ENCODE peak calls at places on chromosomes 11 and 22, in five cellular contexts. H is tibial nerve, X is kidney epithelial cell, N is left ventricle myocardium inferior, Q is BJ. K is an unnamed sample.

GRCh38 chr22:37464181-37464580 is 22.0 kb downstream of the MFNG start:
- DNase-seq in H (no peak), X (no peak), N (no peak), Q (no peak), K (no peak)

GRCh38 chr11:103806130-103806900 is 230.1 kb upstream of the DDI1 start:
- DNase-seq in H (peak; percentile 39), X (peak; percentile 73), N (no peak), Q (peak; percentile 49), K (peak; percentile 92)

GRCh38 chr11:44726278-44727113 is at the start of gene TSPAN18:
- DNase-seq in H (no peak), X (no peak), N (peak; percentile 31), Q (no peak), K (no peak)

GRCh38 chr22:22721681-22722309 is 77.4 kb downstream of the GGTLC2 start:
- DNase-seq in H (no peak), X (peak; percentile 56), N (no peak), Q (no peak), K (peak; percentile 38)

GRCh38 chr11:90656171-90656570 is 433.3 kb upstream of the CHORDC1 start:
- DNase-seq in H (no peak), X (no peak), N (no peak), Q (no peak), K (no peak)

GRCh38 chr11:73372371-73372993 is 3.7 kb upstream of the RELT start:
- DNase-seq in H (no peak), X (no peak), N (no peak), Q (no peak), K (no peak)

GRCh38 chr22:17842386-17842785 is 68.1 kb upstream of the BID start:
- DNase-seq in H (no peak), X (no peak), N (no peak), Q (no peak), K (no peak)

GRCh38 chr11:19769820-19770219 is 57.2 kb downstream of the NAV2 start:
- DNase-seq in H (no peak), X (peak; percentile 26), N (no peak), Q (peak; percentile 42), K (no peak)

GRCh38 chr22:39664485-39665200 is 94.1 kb downstream of the CACNA1I start:
- DNase-seq in H (no peak), X (no peak), N (no peak), Q (no peak), K (no peak)

GRCh38 chr11:12117200-12117995 is 7.0 kb downstream of the MICAL2 start:
- DNase-seq in H (no peak), X (no peak), N (no peak), Q (no peak), K (no peak)

GRCh38 chr11:36155770-36156485 is 133.3 kb downstream of the COMMD9 start:
- DNase-seq in H (no peak), X (no peak), N (no peak), Q (no peak), K (no peak)

GRCh38 chr11:83480811-83481210 is 194.6 kb upstream of the CCDC90B start:
- DNase-seq in H (no peak), X (peak; percentile 34), N (no peak), Q (no peak), K (peak; percentile 46)

GRCh38 chr11:91299980-91300379 is 924.6 kb upstream of the FAT3 start:
- DNase-seq in H (no peak), X (peak; percentile 1), N (no peak), Q (no peak), K (no peak)

GRCh38 chr22:29773233-29773632 is 6.1 kb downstream of the UQCR10 start:
- DNase-seq in H (no peak), X (peak; percentile 44), N (no peak), Q (no peak), K (no peak)

GRCh38 chr11:118899706-118900360 is 16.1 kb downstream of the CXCR5 start:
- DNase-seq in H (no peak), X (no peak), N (no peak), Q (no peak), K (no peak)

GRCh38 chr11:94678901-94679300 is 89.3 kb upstream of the AMOTL1 start:
- DNase-seq in H (no peak), X (no peak), N (no peak), Q (no peak), K (no peak)

GRCh38 chr22:43007519-43008102 is 7.3 kb downstream of the PACSIN2 start:
- DNase-seq in H (no peak), X (no peak), N (no peak), Q (no peak), K (no peak)

DNA sequence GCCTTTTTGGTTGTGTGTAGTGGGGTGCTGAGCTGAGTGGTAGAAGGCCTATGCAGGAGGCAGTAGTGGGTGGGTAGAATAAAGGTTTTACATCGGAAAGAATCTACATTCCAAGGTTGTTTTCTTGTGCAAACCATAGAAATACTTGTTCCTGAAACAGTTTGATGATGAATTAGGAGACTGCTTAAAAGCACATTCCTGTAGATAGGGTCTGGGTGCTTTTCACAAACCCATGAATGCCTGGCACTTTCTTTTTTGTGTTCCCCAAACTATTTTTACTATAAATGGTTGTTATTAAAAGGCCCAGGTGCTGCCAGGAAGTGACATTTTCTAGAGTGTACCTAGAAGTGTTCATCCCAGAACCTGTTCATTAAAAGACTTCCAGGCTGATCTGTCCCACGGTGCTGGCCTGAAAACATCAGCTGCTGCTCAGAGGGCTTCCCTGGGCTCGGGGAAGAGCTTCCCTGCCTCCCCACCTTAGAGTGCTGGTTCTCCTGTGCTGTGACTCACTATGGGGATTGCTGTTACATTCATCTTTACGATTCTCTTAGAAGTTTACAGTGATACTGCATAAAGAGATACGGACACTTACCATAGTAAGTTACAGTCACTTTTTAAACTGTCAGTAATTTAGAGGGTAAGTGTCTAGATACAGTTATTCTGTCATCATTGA is 27.9 kb downstream of the PPFIA1 start:
- DNase-seq in H (no peak), X (no peak), N (no peak), Q (no peak), K (no peak)
- TF ChIP-seq CTCF in H (no peak), X (no peak), N (no peak), Q (no peak), K (no peak)

DNA sequence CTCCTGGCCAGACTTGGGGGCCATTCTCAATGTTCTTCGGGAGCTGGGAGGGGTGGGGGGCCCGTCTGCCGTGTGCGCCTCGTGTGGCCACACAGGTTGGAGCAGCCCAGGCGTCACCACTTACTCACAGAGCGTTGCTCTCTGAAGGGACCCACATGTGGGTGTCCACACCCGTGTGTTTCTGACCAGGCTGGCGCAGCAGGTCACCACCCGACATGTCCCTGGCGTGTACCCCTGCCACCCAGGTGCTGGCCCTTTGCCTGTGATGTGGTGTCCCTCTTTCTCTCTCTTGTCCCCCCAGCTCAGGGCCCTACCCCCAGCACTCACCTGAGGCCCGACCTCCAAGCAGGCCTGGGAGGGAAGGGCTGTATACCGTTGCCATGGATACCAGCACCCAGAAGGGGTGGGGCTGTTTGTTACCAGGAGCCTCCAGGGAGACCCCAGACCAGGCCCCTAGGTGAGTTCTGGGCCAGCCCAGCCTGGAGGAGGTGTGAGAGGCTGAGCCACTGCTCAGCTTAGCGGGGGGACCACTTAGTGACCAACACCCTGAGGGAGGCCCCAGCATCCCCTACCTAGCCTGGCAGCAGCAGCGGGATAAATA is 1.4 kb downstream of the LMNTD2 start:
- DNase-seq in H (no peak), X (no peak), N (no peak), Q (no peak), K (no peak)
- TF ChIP-seq CTCF in H (no peak), X (no peak), N (no peak), Q (no peak), K (no peak)

GRCh38 chr11:67691149-67691548 is 16.7 kb upstream of the ALDH3B2 start:
- DNase-seq in H (no peak), X (no peak), N (no peak), Q (no peak), K (no peak)
- TF ChIP-seq CTCF in H (no peak), X (peak; percentile 14), N (peak; percentile 37), Q (peak; percentile 22), K (peak; percentile 41)

GRCh38 chr22:48564995-48565394 is 1262.7 kb downstream of the BRD1 start:
- DNase-seq in H (no peak), X (no peak), N (no peak), Q (no peak), K (no peak)
- TF ChIP-seq CTCF in H (no peak), X (no peak), N (no peak), Q (no peak), K (no peak)

DNA sequence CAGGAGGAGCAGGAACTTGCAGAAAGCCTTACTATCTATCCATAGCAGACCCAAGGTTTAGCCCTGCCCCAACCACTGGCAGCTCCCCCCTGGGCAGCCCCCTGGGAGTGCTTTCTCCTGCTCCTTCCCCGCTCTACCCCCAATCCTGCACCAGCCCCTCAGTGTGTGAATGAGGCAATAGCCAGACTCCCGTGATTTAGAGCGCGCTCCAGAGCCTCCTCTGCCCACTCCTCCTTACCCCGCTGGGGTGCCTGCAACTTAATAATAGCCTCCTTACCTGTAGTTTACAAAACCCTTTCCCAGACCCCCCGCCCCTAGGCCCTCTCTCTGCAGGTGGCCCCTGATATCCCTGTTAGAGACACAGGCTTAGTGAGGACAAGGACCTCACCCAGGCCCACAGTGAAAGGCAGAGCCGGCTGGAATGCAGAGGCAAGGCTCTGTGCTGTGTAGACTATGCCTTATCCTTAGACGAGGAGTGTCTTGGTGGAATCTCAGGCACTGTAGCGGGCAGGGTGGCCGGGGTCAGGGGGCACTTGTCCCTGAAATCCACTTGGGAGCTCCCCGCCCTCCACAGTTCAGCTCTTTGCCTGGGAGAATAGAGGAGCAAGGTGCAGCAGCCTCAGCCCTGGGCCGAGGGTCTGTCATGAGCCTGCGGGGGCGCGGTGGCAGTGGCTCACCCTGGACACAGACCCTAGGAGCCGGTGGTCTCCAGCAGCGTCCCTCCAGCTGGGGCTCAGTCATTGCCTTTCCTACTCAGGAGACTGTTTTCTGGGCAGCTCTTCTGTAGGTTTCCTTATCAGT is 4.3 kb upstream of the CARNS1 start:
- DNase-seq in H (no peak), X (no peak), N (no peak), Q (no peak), K (no peak)
- TF ChIP-seq CTCF in H (no peak), X (no peak), N (no peak), Q (no peak), K (no peak)

GRCh38 chr22:41197046-41197807 is 7.9 kb upstream of the L3MBTL2 start:
- DNase-seq in H (peak; percentile 70), X (no peak), N (peak; percentile 87), Q (no peak), K (no peak)
- TF ChIP-seq CTCF in H (peak; percentile 40), X (no peak), N (peak; percentile 29), Q (peak; percentile 36), K (no peak)

GRCh38 chr11:87659807-87660206 is 515.4 kb downstream of the RAB38 start:
- DNase-seq in H (no peak), X (no peak), N (no peak), Q (no peak), K (no peak)
- TF ChIP-seq CTCF in H (no peak), X (no peak), N (no peak), Q (no peak), K (no peak)

DNA sequence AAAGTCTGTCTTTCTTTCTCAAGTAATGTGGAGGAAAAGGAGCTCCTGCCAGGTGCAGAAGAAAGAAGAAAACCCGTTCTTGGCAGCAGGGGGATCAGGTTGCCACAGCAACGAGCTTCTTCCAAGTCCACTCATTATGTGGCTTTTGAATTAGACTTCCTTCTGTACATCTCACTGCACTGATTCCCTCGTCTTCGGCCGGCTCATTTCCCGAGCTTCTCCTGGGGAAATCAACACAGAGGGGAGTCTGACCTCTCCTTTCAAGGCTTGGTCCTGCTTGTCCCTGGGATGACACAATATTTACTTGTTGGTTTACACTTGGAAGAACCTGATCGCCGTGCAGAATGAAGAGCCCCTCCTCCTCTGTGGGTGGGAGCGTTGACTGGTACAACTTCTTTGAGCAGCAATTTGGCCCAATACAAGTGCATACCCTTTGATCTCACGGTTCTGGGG is 35.3 kb downstream of the MCHR1 start:
- DNase-seq in H (no peak), X (peak; percentile 53), N (no peak), Q (no peak), K (no peak)
- TF ChIP-seq CTCF in H (no peak), X (no peak), N (no peak), Q (no peak), K (no peak)